ENCODE peak calls at places on chromosomes 3 and 15, in eight cellular contexts. G, S, F, A, O, R, I and E are unnamed samples.

GRCh38 chr3:146640955-146641867 is 36.1 kb upstream of the PLSCR5 start:
- DNase-seq in A (peak; percentile 37), S (no peak), I (no peak), G (no peak), R (no peak), F (no peak), O (peak; percentile 77), E (no peak)

GRCh38 chr3:161854232-161854771 is 357.7 kb downstream of the OTOL1 start:
- DNase-seq in I (no peak), S (no peak), G (no peak), F (no peak), A (peak; percentile 70), R (no peak), O (peak; percentile 99), E (no peak)

GRCh38 chr15:44734839-44735481 is 1.4 kb upstream of the TRIM69 start:
- DNase-seq in O (no peak), S (no peak), G (no peak), A (no peak), F (no peak), R (no peak), I (no peak), E (no peak)

GRCh38 chr3:95905182-95905581 is 909.2 kb upstream of the EPHA6 start:
- DNase-seq in G (no peak), I (no peak), O (peak; percentile 23), R (no peak), A (no peak), F (no peak), S (no peak), E (no peak)

GRCh38 chr15:61835476-61836106 is 224.7 kb downstream of the VPS13C start:
- DNase-seq in O (peak; percentile 60), I (peak; percentile 66), S (peak; percentile 44), F (peak; percentile 60), A (peak; percentile 48), G (peak; percentile 59), R (peak; percentile 55), E (no peak)

GRCh38 chr3:70308760-70309159 is 3.7 kb downstream of the MDFIC2 start:
- DNase-seq in S (no peak), F (no peak), A (peak; percentile 25), I (no peak), O (peak; percentile 13), G (no peak), R (no peak), E (no peak)

GRCh38 chr3:48507256-48508061 is 3.5 kb upstream of the SHISA5 start:
- DNase-seq in A (peak; percentile 67), I (peak; percentile 30), O (peak; percentile 98), S (peak; percentile 71), G (peak; percentile 74), R (peak; percentile 40), F (peak; percentile 80), E (peak; percentile 73)

GRCh38 chr15:84736375-84736774 is 12.0 kb upstream of the ZNF592 start:
- DNase-seq in R (no peak), O (no peak), S (peak; percentile 50), F (peak; percentile 59), I (no peak), G (no peak), A (no peak), E (no peak)

GRCh38 chr3:157148123-157148889 is 11.6 kb downstream of the CCNL1 start:
- DNase-seq in S (no peak), G (no peak), O (no peak), A (no peak), F (no peak), I (no peak), R (no peak), E (no peak)

GRCh38 chr3:99419111-99419510 is 219.3 kb upstream of the COL8A1 start:
- DNase-seq in G (no peak), R (no peak), A (no peak), O (no peak), I (no peak), S (no peak), F (no peak), E (no peak)

GRCh38 chr3:53795176-53795575 is 51.0 kb downstream of the CHDH start:
- DNase-seq in R (no peak), O (peak; percentile 67), S (no peak), G (no peak), A (no peak), F (no peak), I (no peak), E (no peak)

GRCh38 chr3:13244695-13245449 is 171.6 kb upstream of the IQSEC1 start:
- DNase-seq in G (no peak), F (no peak), O (peak; percentile 77), S (no peak), R (no peak), I (no peak), A (no peak), E (no peak)

GRCh38 chr3:136281966-136282554 is 31.9 kb downstream of the PCCB start:
- DNase-seq in I (no peak), S (no peak), O (no peak), R (no peak), G (no peak), F (no peak), A (no peak), E (no peak)

GRCh38 chr15:80076321-80077318 is 17.1 kb downstream of the ZFAND6 start:
- DNase-seq in I (no peak), F (no peak), O (no peak), R (no peak), G (no peak), S (no peak), A (peak; percentile 50), E (no peak)

GRCh38 chr3:26279091-26279490 is 343.5 kb upstream of the LRRC3B start:
- DNase-seq in F (no peak), A (no peak), R (no peak), S (no peak), O (no peak), G (no peak), I (no peak), E (no peak)

GRCh38 chr3:9158865-9159630 is 90.4 kb downstream of the SRGAP3 start:
- DNase-seq in I (no peak), F (no peak), R (no peak), G (no peak), O (no peak), A (no peak), S (no peak), E (no peak)

GRCh38 chr15:48794697-48795134 is 16.2 kb downstream of the CEP152 start:
- DNase-seq in R (no peak), A (peak; percentile 17), I (no peak), F (no peak), O (peak; percentile 29), S (no peak), G (no peak), E (no peak)

GRCh38 chr15:100994597-100995446 is 75.7 kb downstream of the LRRK1 start:
- DNase-seq in F (no peak), R (no peak), A (no peak), I (no peak), O (no peak), G (no peak), S (no peak), E (no peak)

GRCh38 chr3:10798600-10799367 is 17.2 kb upstream of the SLC6A11 start:
- DNase-seq in A (no peak), S (no peak), G (no peak), O (no peak), F (no peak), I (no peak), R (no peak), E (no peak)

GRCh38 chr3:187955076-187955952 is 198.6 kb upstream of the LPP start:
- DNase-seq in A (peak; percentile 93), F (no peak), S (no peak), I (peak; percentile 62), R (no peak), O (peak; percentile 58), G (peak; percentile 32), E (peak; percentile 21)

GRCh38 chr3:180594631-180595348 is 7.2 kb upstream of the TTC14 start:
- DNase-seq in F (no peak), I (no peak), G (no peak), R (no peak), S (no peak), A (peak; percentile 59), O (peak; percentile 75), E (no peak)

GRCh38 chr3:189490337-189490736 is 140.9 kb upstream of the TP63 start:
- DNase-seq in I (no peak), A (no peak), O (peak; percentile 42), G (no peak), F (no peak), S (no peak), R (no peak), E (no peak)

GRCh38 chr15:48577495-48577894 is 68.0 kb downstream of the FBN1 start:
- DNase-seq in I (no peak), R (no peak), F (no peak), O (no peak), A (no peak), S (no peak), G (no peak), E (no peak)

GRCh38 chr3:151377768-151378385 is 6.7 kb downstream of the P2RY12 start:
- DNase-seq in F (no peak), R (no peak), I (no peak), S (no peak), G (no peak), A (no peak), O (no peak), E (no peak)
- H3K27ac ChIP-seq in F (no peak overlapping the region), R (no peak overlapping the region), I (no peak overlapping the region), S (no peak overlapping the region), G (no peak overlapping the region), A (no peak overlapping the region), O (no peak overlapping the region), E (no peak overlapping the region)

GRCh38 chr3:156142649-156143048 is 22.3 kb downstream of the KCNAB1 start:
- DNase-seq in G (no peak), O (peak; percentile 65), I (no peak), S (no peak), R (no peak), F (no peak), A (no peak), E (no peak)
- H3K9me3 ChIP-seq in G (no peaks in the 10 kb centered on the region), O (no peaks in the 10 kb centered on the region), I (no peaks in the 10 kb centered on the region), S (no peaks in the 10 kb centered on the region), R (no peaks in the 10 kb centered on the region), F (no peaks in the 10 kb centered on the region), A (no peaks in the 10 kb centered on the region), E (no peaks in the 10 kb centered on the region)

GRCh38 chr3:64290864-64291263 is 65.6 kb upstream of the PRICKLE2 start:
- DNase-seq in I (no peak), F (no peak), G (no peak), S (no peak), O (peak; percentile 3), R (no peak), A (no peak), E (no peak)
- H3K27ac ChIP-seq in I (no peak overlapping the region), F (no peak overlapping the region), G (no peak overlapping the region), S (no peak overlapping the region), O (peak overlapping the region; percentile 95), R (no peak overlapping the region), A (peak overlapping the region; percentile 57), E (peak overlapping the region; percentile 36)

GRCh38 chr15:63287109-63287508 is 9.7 kb downstream of the APH1B start:
- DNase-seq in O (no peak), I (no peak), G (no peak), F (no peak), A (peak; percentile 48), S (no peak), R (no peak), E (no peak)

GRCh38 chr15:63284379-63284778 is 7.0 kb downstream of the APH1B start:
- DNase-seq in O (no peak), S (no peak), A (no peak), I (no peak), G (no peak), F (no peak), R (no peak), E (no peak)

GRCh38 chr15:63277893-63278505 is 594 bp downstream of the APH1B start:
- DNase-seq in F (no peak), R (no peak), A (no peak), G (peak; percentile 52), O (peak; percentile 26), I (no peak), S (no peak), E (peak; percentile 47)

GRCh38 chr15:63288342-63288741 is 10.9 kb downstream of the APH1B start:
- DNase-seq in G (no peak), A (no peak), I (no peak), F (no peak), S (no peak), O (no peak), R (no peak), E (no peak)

GRCh38 chr15:63283126-63283525 is 5.7 kb downstream of the APH1B start:
- DNase-seq in O (no peak), R (peak; percentile 33), S (no peak), I (peak; percentile 40), A (no peak), F (no peak), G (peak; percentile 36), E (no peak)
- H3K9me3 ChIP-seq in O (no peaks in the 10 kb centered on the region), R (no peaks in the 10 kb centered on the region), S (no peaks in the 10 kb centered on the region), I (no peaks in the 10 kb centered on the region), A (no peaks in the 10 kb centered on the region), F (no peaks in the 10 kb centered on the region), G (no peaks in the 10 kb centered on the region), E (no peaks in the 10 kb centered on the region)